ENCODE peak calls at places on chromosomes 16 and 17, in five cellular contexts. G is amygdala; E is stimulated activated CD8-positive, alpha-beta memory T cell treated with anti-CD3 and anti-CD28 coated beads, Interleukin-4, amount 100 ng/mL, for 1 hour; T is NCI-H526 treated with DMSO at 0.1 percent for 48 hours; Z is left ventricle myocardium inferior. Q is an unnamed sample.

GRCh38 chr16:19196871-19197270 is 28.8 kb downstream of the SYT17 start:
- DNase-seq in Z (no peak), G (no peak), T (no peak), E (no peak), Q (no peak)

GRCh38 chr16:89288577-89288844 is 71.0 kb downstream of the ZNF778 start:
- DNase-seq in Z (no peak), E (no peak), T (no peak), G (no peak), Q (no peak)

GRCh38 chr16:53045554-53046250 is 7.0 kb downstream of the CHD9NB start:
- DNase-seq in T (no peak), Z (no peak), G (no peak), E (no peak), Q (no peak)

GRCh38 chr17:77827461-77827968 is 131.0 kb upstream of the TNRC6C start:
- DNase-seq in Z (no peak), G (no peak), E (no peak), T (no peak), Q (no peak)

GRCh38 chr17:17347234-17347955 is 44.2 kb downstream of the NT5M start:
- DNase-seq in E (no peak), Z (no peak), T (no peak), G (no peak), Q (peak; percentile 52)

GRCh38 chr16:56711862-56712261 is 18.1 kb upstream of the NUP93 start:
- DNase-seq in G (no peak), E (no peak), T (no peak), Z (no peak), Q (no peak)

GRCh38 chr17:13786000-13786598 is 184.4 kb upstream of the HS3ST3A1 start:
- DNase-seq in E (no peak), G (no peak), T (no peak), Z (no peak), Q (no peak)

GRCh38 chr16:11047057-11047456 is 102.7 kb downstream of the CLEC16A start:
- DNase-seq in E (no peak), Z (no peak), G (no peak), T (no peak), Q (no peak)

GRCh38 chr16:77767826-77768225 is 20.5 kb upstream of the VAT1L start:
- DNase-seq in T (no peak), G (no peak), E (no peak), Z (no peak), Q (no peak)

GRCh38 chr17:58693208-58693607 is 806 bp downstream of the RAD51C start:
- DNase-seq in Z (no peak), T (no peak), E (no peak), G (no peak), Q (no peak)

GRCh38 chr17:81119223-81120148 is 45.8 kb upstream of the PVALEF start:
- DNase-seq in Z (peak; percentile 65), T (peak; percentile 62), G (peak; percentile 96), E (peak; percentile 32), Q (peak; percentile 100)

GRCh38 chr17:7677388-7678067 is 9.8 kb downstream of the TP53 start:
- DNase-seq in G (no peak), E (no peak), Z (no peak), T (no peak), Q (peak; percentile 80)

GRCh38 chr17:27456681-27457404 is 595 bp downstream of the KSR1 start:
- DNase-seq in Z (peak; percentile 20), T (no peak), E (no peak), G (no peak), Q (peak; percentile 65)

GRCh38 chr17:4433515-4434031 is at the start of gene SPNS3:
- DNase-seq in E (no peak), G (no peak), Z (no peak), T (no peak), Q (no peak)

GRCh38 chr16:50292566-50292948 is 26.2 kb downstream of the ADCY7 start:
- DNase-seq in Z (no peak), E (no peak), T (no peak), G (no peak), Q (no peak)

GRCh38 chr16:87367556-87367955 is 16.0 kb downstream of the FBXO31 start:
- DNase-seq in G (no peak), E (no peak), T (no peak), Z (no peak), Q (no peak)

GRCh38 chr16:75726390-75726789 is at the start of gene CPHXL:
- DNase-seq in E (no peak), G (no peak), Z (no peak), T (no peak), Q (no peak)

GRCh38 chr17:34769049-34769448 is 189.7 kb downstream of the TMEM132E start:
- DNase-seq in E (no peak), G (no peak), T (no peak), Z (no peak), Q (peak; percentile 20)

GRCh38 chr16:60553316-60553801 is 1482.9 kb downstream of the CDH8 start:
- DNase-seq in T (no peak), E (no peak), G (no peak), Z (no peak), Q (no peak)

Q was measured in endodermal cell.